ENCODE peak calls at places on chromosomes 6 and 20, in four cellular contexts. One of them, this sample, is unnamed.

GRCh38 chr20:61517419-61517818 is 265.4 kb downstream of the CDH4 start:
- DNase-seq in HL-60: no peak
- DNase-seq in stomach: no peak
- DNase-seq in transverse colon: no peak
- DNase-seq in this sample: no peak

GRCh38 chr6:14841901-14842421 is 403.9 kb upstream of the JARID2 start:
- DNase-seq in HL-60: peak
- DNase-seq in stomach: no peak
- DNase-seq in transverse colon: no peak
- DNase-seq in this sample: no peak

GRCh38 chr20:2103454-2104153 is 2.0 kb downstream of the STK35 start:
- DNase-seq in HL-60: no peak
- DNase-seq in stomach: no peak
- DNase-seq in transverse colon: no peak
- DNase-seq in this sample: no peak

GRCh38 chr6:136846046-136846445 is 23.7 kb downstream of the PEX7 start:
- DNase-seq in HL-60: peak
- DNase-seq in stomach: peak
- DNase-seq in transverse colon: peak
- DNase-seq in this sample: peak

GRCh38 chr20:56343861-56344381 is 14.9 kb upstream of the FAM210B start:
- DNase-seq in HL-60: peak
- DNase-seq in stomach: peak
- DNase-seq in transverse colon: peak
- DNase-seq in this sample: peak

GRCh38 chr6:7993952-7994351 is 70.2 kb downstream of the BLOC1S5 start:
- DNase-seq in HL-60: no peak
- DNase-seq in stomach: no peak
- DNase-seq in transverse colon: no peak
- DNase-seq in this sample: peak

GRCh38 chr20:46260480-46260879 is 47.8 kb downstream of the CDH22 start:
- DNase-seq in HL-60: no peak
- DNase-seq in stomach: no peak
- DNase-seq in transverse colon: no peak
- DNase-seq in this sample: no peak

GRCh38 chr20:47438464-47439381 is 63.0 kb upstream of the NCOA3 start:
- DNase-seq in HL-60: no peak
- DNase-seq in stomach: no peak
- DNase-seq in transverse colon: peak
- DNase-seq in this sample: peak

GRCh38 chr20:50528804-50529351 is 18.7 kb downstream of the PTPN1 start:
- DNase-seq in HL-60: no peak
- DNase-seq in stomach: no peak
- DNase-seq in transverse colon: no peak
- DNase-seq in this sample: no peak

GRCh38 chr20:38573381-38573780 is 7.6 kb upstream of the ADIG start:
- DNase-seq in HL-60: no peak
- DNase-seq in stomach: no peak
- DNase-seq in transverse colon: no peak
- DNase-seq in this sample: no peak

GRCh38 chr20:61436268-61436667 is 184.2 kb downstream of the CDH4 start:
- DNase-seq in HL-60: no peak
- DNase-seq in stomach: no peak
- DNase-seq in transverse colon: no peak
- DNase-seq in this sample: no peak

GRCh38 chr6:119533603-119534279 is 184.2 kb upstream of the MAN1A1 start:
- DNase-seq in HL-60: no peak
- DNase-seq in stomach: no peak
- DNase-seq in transverse colon: no peak
- DNase-seq in this sample: no peak

GRCh38 chr6:136609878-136610706 is 59.9 kb upstream of the MAP7 start:
- DNase-seq in HL-60: peak
- DNase-seq in stomach: peak
- DNase-seq in transverse colon: peak
- DNase-seq in this sample: peak

GRCh38 chr6:111157412-111157811 is 70.1 kb downstream of the SLC16A10 start:
- DNase-seq in HL-60: no peak
- DNase-seq in stomach: no peak
- DNase-seq in transverse colon: no peak
- DNase-seq in this sample: no peak

GRCh38 chr6:20877008-20877937 is 343.0 kb downstream of the CDKAL1 start:
- DNase-seq in HL-60: no peak
- DNase-seq in stomach: peak
- DNase-seq in transverse colon: peak
- DNase-seq in this sample: peak

GRCh38 chr20:49584418-49585382 is 16.8 kb upstream of the PTGIS start:
- DNase-seq in HL-60: no peak
- DNase-seq in stomach: peak
- DNase-seq in transverse colon: peak
- DNase-seq in this sample: no peak

GRCh38 chr6:144064831-144065668 is 30.3 kb downstream of the SF3B5 start:
- DNase-seq in HL-60: no peak
- DNase-seq in stomach: no peak
- DNase-seq in transverse colon: peak
- DNase-seq in this sample: no peak

GRCh38 chr6:35247642-35248231 is 11.8 kb upstream of the ZNF76 start:
- DNase-seq in HL-60: no peak
- DNase-seq in stomach: no peak
- DNase-seq in transverse colon: no peak
- DNase-seq in this sample: peak

GRCh38 chr6:108127826-108128225 is 38.0 kb upstream of the NR2E1 start:
- DNase-seq in HL-60: no peak
- DNase-seq in stomach: no peak
- DNase-seq in transverse colon: no peak
- DNase-seq in this sample: no peak

GRCh38 chr20:49460916-49461315 is 21.6 kb downstream of the KCNB1 start:
- DNase-seq in HL-60: no peak
- DNase-seq in stomach: no peak
- DNase-seq in transverse colon: no peak
- DNase-seq in this sample: no peak

GRCh38 chr6:157090736-157091135 is 232.6 kb downstream of the TMEM242 start:
- DNase-seq in HL-60: no peak
- DNase-seq in stomach: no peak
- DNase-seq in transverse colon: no peak
- DNase-seq in this sample: no peak

GRCh38 chr6:82906489-82906888 is 159.2 kb downstream of the UBE3D start:
- DNase-seq in HL-60: no peak
- DNase-seq in stomach: no peak
- DNase-seq in transverse colon: no peak
- DNase-seq in this sample: no peak

GRCh38 chr6:30682181-30683117 is 4.0 kb downstream of the PPP1R18 start:
- DNase-seq in HL-60: peak
- DNase-seq in stomach: peak
- DNase-seq in transverse colon: peak
- DNase-seq in this sample: peak

GRCh38 chr6:30679765-30680535 is 6.5 kb downstream of the PPP1R18 start:
- DNase-seq in HL-60: no peak
- DNase-seq in stomach: no peak
- DNase-seq in transverse colon: no peak
- DNase-seq in this sample: no peak

GRCh38 chr6:30676660-30677270 is 4.0 kb upstream of the DHX16 start:
- DNase-seq in HL-60: no peak
- DNase-seq in stomach: no peak
- DNase-seq in transverse colon: no peak
- DNase-seq in this sample: no peak

GRCh38 chr6:30681696-30682180 is 4.7 kb downstream of the PPP1R18 start:
- DNase-seq in HL-60: no peak
- DNase-seq in stomach: no peak
- DNase-seq in transverse colon: no peak
- DNase-seq in this sample: no peak

DNA sequence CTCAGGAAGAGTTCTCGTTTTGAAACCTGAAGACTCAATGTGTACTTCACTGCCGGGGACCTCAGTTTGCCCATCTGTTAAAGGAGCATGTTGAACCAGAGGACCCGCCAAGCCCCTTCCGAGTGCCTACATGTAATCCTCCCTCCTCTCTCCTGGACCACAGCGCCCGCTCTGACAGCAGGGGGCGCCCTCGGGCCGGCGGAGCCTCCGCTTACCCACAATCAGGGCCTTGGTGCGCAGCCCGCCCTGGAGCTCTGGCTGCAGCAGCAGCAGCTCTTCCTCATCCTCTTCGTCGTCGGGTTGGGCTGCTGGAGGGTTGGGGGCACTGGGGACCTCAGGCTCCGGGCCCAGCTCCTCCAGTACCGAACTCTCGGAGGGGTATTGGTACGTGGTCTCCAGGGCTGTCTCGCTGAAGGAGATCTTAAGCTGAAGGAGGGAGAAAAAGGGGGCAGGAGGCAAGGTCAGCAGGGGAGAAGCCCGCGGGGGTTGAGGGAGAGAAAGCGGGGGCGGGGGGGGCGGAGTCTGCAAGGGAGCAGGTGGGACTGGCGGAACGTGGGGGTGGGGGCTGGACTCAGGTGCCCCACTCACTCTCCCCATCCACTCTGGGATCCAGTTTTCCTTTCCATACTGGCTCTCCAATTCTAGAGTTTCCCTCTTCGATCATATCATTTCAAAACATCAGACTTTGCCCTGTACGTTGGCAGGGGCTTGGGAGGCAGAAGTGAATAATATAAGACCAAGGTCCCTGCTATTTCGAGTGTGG is 6.3 kb upstream of the DHX16 start:
- DNase-seq in HL-60: peak
- DNase-seq in stomach: peak
- DNase-seq in transverse colon: peak
- DNase-seq in this sample: peak
- TF ChIP-seq POLR2AphosphoS5 in HL-60: peak
- TF ChIP-seq POLR2AphosphoS5 in stomach: peak
- TF ChIP-seq POLR2AphosphoS5 in transverse colon: no peak
- TF ChIP-seq POLR2AphosphoS5 in this sample: no peak

DNA sequence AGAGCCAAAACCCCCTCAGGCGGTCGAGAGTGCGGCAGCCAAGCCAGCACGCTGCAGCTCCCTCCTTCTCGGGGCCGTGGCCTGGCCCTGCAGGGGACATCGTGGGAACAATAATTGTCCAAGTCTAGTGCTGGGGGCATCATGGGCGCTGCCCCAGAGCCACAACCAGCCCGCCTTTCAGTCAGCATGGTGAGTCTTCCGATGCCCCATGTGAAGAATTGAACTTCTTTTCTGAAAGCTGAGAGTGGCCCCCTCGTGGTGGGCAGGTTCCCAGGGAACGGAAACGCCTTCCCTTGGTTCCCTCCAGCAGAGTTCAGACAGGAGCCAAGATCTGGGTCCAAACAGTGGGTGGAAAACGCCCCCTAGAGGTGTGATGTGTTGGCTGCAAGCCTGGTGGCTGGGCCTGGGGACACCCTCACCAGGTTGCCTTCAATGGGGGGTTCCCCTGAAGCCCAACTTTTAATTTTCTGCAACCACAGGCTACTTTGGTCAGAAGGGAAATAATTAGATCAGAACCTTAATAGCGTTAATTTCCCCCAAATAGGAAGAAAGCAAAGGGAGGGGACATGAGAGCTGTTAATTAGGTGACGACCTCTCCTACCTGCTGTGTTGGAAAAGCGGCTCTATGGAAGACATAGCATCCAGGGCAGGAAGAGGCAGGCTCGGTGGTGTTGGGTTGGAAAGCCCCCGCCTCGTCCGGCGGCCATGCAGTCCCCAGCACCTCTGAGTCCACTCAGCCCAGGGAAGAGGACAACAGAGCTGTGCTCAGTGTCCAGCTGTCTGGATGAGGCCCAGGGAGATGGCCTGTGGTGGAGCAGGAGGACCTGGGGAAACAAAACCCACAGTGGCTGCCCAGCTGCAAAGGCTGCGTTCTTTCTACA is 4.7 kb upstream of the MRGBP start:
- DNase-seq in HL-60: peak
- DNase-seq in stomach: peak
- DNase-seq in transverse colon: peak
- DNase-seq in this sample: peak
- TF ChIP-seq POLR2AphosphoS5 in HL-60: no peak
- TF ChIP-seq POLR2AphosphoS5 in stomach: no peak
- TF ChIP-seq POLR2AphosphoS5 in transverse colon: no peak
- TF ChIP-seq POLR2AphosphoS5 in this sample: no peak

DNA sequence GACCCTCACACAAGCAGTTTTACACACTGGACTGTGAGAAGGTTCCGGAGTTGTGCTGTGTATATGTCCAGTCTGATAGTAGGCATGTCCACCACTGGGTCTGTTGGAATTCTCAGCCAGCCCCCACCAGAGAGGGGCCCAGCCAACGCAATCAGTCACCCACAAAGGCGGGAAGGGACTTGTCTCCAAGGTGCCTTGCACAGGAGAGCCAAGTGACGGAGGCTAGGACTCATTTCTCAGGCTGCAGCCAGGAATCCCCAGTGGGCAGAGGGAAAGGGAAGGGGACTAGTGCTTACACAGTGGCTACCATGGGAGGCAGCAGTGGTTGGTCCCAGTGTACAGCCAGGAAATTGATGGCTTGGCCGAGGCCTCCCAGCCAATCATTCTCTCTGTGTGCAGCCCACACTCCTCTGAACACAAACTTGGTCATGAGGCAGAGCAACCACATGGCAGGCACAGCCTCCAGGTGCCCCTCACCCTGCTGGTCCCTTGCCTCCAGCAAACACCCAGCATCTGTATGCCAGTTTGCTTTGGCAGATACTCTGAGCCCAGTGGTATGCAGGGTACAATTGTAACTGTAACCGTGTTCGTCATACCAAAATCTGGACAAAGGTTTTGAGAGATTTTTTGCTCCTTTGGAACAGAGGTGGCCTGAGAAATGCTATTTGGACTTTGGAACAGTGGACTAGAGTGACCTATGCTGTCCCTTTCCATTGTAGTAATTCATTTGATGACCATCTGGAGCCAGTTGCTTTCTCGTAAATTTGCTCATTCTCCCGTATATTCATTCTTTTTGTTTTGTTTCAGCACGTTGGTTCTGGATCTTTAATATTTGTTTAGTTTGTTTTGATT is 72.9 kb upstream of the MYL9 start:
- DNase-seq in HL-60: no peak
- DNase-seq in stomach: peak
- DNase-seq in transverse colon: no peak
- DNase-seq in this sample: no peak
- TF ChIP-seq POLR2AphosphoS5 in HL-60: no peak
- TF ChIP-seq POLR2AphosphoS5 in stomach: no peak
- TF ChIP-seq POLR2AphosphoS5 in transverse colon: no peak
- TF ChIP-seq POLR2AphosphoS5 in this sample: no peak

GRCh38 chr20:42700423-42700822 is 489.3 kb downstream of the PTPRT start:
- DNase-seq in HL-60: no peak
- DNase-seq in stomach: no peak
- DNase-seq in transverse colon: no peak
- DNase-seq in this sample: no peak
- TF ChIP-seq POLR2AphosphoS5 in HL-60: no peak
- TF ChIP-seq POLR2AphosphoS5 in stomach: no peak
- TF ChIP-seq POLR2AphosphoS5 in transverse colon: no peak
- TF ChIP-seq POLR2AphosphoS5 in this sample: no peak

GRCh38 chr6:115773741-115774140 is 286.9 kb downstream of the FRK start:
- DNase-seq in HL-60: no peak
- DNase-seq in stomach: no peak
- DNase-seq in transverse colon: no peak
- DNase-seq in this sample: no peak
- TF ChIP-seq POLR2AphosphoS5 in HL-60: no peak
- TF ChIP-seq POLR2AphosphoS5 in stomach: no peak
- TF ChIP-seq POLR2AphosphoS5 in transverse colon: no peak
- TF ChIP-seq POLR2AphosphoS5 in this sample: no peak